ENCODE peak calls at places on chromosomes 7 and 10, in eight cellular contexts. One of them, this sample, is unnamed.

GRCh38 chr7:158073845-158074840 is 513.5 kb downstream of the PTPRN2 start:
- DNase-seq in adrenal gland: no peak
- DNase-seq in IMR-90: no peak
- DNase-seq in Panc1: no peak
- DNase-seq in choroid plexus epithelial cell: no peak
- DNase-seq in mammary epithelial cell: no peak
- DNase-seq in astrocyte: no peak
- DNase-seq in astrocyte of the spinal cord: no peak
- DNase-seq in this sample: no peak

GRCh38 chr10:35884657-35885071 is 242.6 kb upstream of the FZD8 start:
- DNase-seq in adrenal gland: no peak
- DNase-seq in IMR-90: no peak
- DNase-seq in Panc1: no peak
- DNase-seq in choroid plexus epithelial cell: no peak
- DNase-seq in mammary epithelial cell: no peak
- DNase-seq in astrocyte: no peak
- DNase-seq in astrocyte of the spinal cord: no peak
- DNase-seq in this sample: no peak

GRCh38 chr7:119664601-119665000 is 608.4 kb upstream of the KCND2 start:
- DNase-seq in adrenal gland: no peak
- DNase-seq in IMR-90: peak; percentile 70
- DNase-seq in Panc1: peak; percentile 4
- DNase-seq in choroid plexus epithelial cell: peak; percentile 87
- DNase-seq in mammary epithelial cell: peak; percentile 20
- DNase-seq in astrocyte: peak; percentile 79
- DNase-seq in astrocyte of the spinal cord: peak; percentile 77
- DNase-seq in this sample: peak; percentile 66

GRCh38 chr10:78864761-78865517 is 203.8 kb upstream of the ZMIZ1 start:
- DNase-seq in adrenal gland: no peak
- DNase-seq in IMR-90: no peak
- DNase-seq in Panc1: no peak
- DNase-seq in choroid plexus epithelial cell: no peak
- DNase-seq in mammary epithelial cell: no peak
- DNase-seq in astrocyte: no peak
- DNase-seq in astrocyte of the spinal cord: no peak
- DNase-seq in this sample: no peak

GRCh38 chr7:1725199-1725701 is 55.2 kb downstream of the ELFN1 start:
- DNase-seq in adrenal gland: no peak
- DNase-seq in IMR-90: no peak
- DNase-seq in Panc1: no peak
- DNase-seq in choroid plexus epithelial cell: peak; percentile 15
- DNase-seq in mammary epithelial cell: peak; percentile 36
- DNase-seq in astrocyte: peak; percentile 49
- DNase-seq in astrocyte of the spinal cord: peak; percentile 10
- DNase-seq in this sample: peak; percentile 34

GRCh38 chr7:130639391-130639790 is 29.2 kb downstream of the COPG2 start:
- DNase-seq in adrenal gland: no peak
- DNase-seq in IMR-90: no peak
- DNase-seq in Panc1: no peak
- DNase-seq in choroid plexus epithelial cell: no peak
- DNase-seq in mammary epithelial cell: no peak
- DNase-seq in astrocyte: no peak
- DNase-seq in astrocyte of the spinal cord: no peak
- DNase-seq in this sample: no peak

GRCh38 chr7:17460001-17460400 is 161.5 kb downstream of the AHR start:
- DNase-seq in adrenal gland: no peak
- DNase-seq in IMR-90: no peak
- DNase-seq in Panc1: no peak
- DNase-seq in choroid plexus epithelial cell: no peak
- DNase-seq in mammary epithelial cell: no peak
- DNase-seq in astrocyte: no peak
- DNase-seq in astrocyte of the spinal cord: no peak
- DNase-seq in this sample: no peak

GRCh38 chr10:12419279-12419847 is 70.0 kb downstream of the CAMK1D start:
- DNase-seq in adrenal gland: no peak
- DNase-seq in IMR-90: peak; percentile 99
- DNase-seq in Panc1: peak; percentile 70
- DNase-seq in choroid plexus epithelial cell: peak; percentile 97
- DNase-seq in mammary epithelial cell: peak; percentile 93
- DNase-seq in astrocyte: peak; percentile 100
- DNase-seq in astrocyte of the spinal cord: peak; percentile 99
- DNase-seq in this sample: peak; percentile 100

GRCh38 chr7:137844690-137845425 is 1.9 kb downstream of the DGKI start:
- DNase-seq in adrenal gland: no peak
- DNase-seq in IMR-90: no peak
- DNase-seq in Panc1: no peak
- DNase-seq in choroid plexus epithelial cell: no peak
- DNase-seq in mammary epithelial cell: no peak
- DNase-seq in astrocyte: no peak
- DNase-seq in astrocyte of the spinal cord: no peak
- DNase-seq in this sample: no peak
- TF ChIP-seq CTCF in adrenal gland: no peak
- TF ChIP-seq CTCF in IMR-90: no peak
- TF ChIP-seq CTCF in Panc1: no peak
- TF ChIP-seq CTCF in choroid plexus epithelial cell: no peak
- TF ChIP-seq CTCF in mammary epithelial cell: no peak
- TF ChIP-seq CTCF in astrocyte: no peak
- TF ChIP-seq CTCF in astrocyte of the spinal cord: no peak
- TF ChIP-seq CTCF in this sample: no peak

DNA sequence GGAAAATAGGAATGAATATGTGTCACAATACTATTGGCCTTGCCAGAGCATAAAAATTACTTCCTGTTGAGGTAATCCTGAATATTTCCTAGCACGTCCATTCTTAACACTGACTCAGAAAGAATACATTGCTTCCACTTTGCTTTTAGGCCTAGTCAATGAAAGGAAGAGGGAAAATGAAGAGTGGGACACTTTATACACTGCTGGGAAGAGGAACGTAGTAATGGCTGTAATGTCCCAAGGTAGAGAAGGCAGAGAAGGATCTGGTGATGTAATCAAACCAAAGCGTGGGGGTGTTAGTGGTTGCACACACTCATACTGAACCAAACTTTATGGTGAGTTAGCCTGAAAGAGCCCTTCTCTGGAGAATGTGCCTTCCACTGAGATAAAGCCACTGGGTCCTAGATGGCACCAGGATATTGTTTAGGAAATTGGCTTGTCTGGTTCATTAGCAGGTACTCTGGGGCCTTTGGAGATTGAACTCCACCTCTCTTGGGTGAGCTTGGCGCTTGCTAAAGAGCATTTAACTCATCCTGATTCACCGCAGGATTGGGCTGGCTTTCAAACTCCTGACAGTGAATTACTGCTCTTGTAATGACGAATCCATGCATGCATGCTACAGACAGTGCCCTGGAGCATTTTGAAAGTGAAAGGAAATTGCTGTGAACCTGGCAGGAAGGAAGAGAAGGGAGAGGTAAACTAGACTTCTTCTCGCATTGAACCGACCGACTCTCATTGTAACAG is 254.9 kb downstream of the KIAA1217 start:
- DNase-seq in adrenal gland: peak; percentile 92
- DNase-seq in IMR-90: peak; percentile 98
- DNase-seq in Panc1: peak; percentile 87
- DNase-seq in choroid plexus epithelial cell: peak; percentile 83
- DNase-seq in mammary epithelial cell: peak; percentile 97
- DNase-seq in astrocyte: peak; percentile 97
- DNase-seq in astrocyte of the spinal cord: peak; percentile 97
- DNase-seq in this sample: peak; percentile 92
- H3K4me3 ChIP-seq in adrenal gland: no peak overlapping the region
- H3K4me3 ChIP-seq in IMR-90: no peak overlapping the region
- H3K4me3 ChIP-seq in Panc1: peak overlapping the region; percentile 37
- H3K4me3 ChIP-seq in choroid plexus epithelial cell: no peak overlapping the region
- H3K4me3 ChIP-seq in mammary epithelial cell: no peak overlapping the region
- H3K4me3 ChIP-seq in astrocyte: peak overlapping the region; percentile 10
- H3K4me3 ChIP-seq in astrocyte of the spinal cord: no peak overlapping the region
- H3K4me3 ChIP-seq in this sample: no peak overlapping the region

GRCh38 chr10:124019886-124020797 is 73.3 kb downstream of the CHST15 start:
- DNase-seq in adrenal gland: no peak
- DNase-seq in IMR-90: no peak
- DNase-seq in Panc1: no peak
- DNase-seq in choroid plexus epithelial cell: no peak
- DNase-seq in mammary epithelial cell: no peak
- DNase-seq in astrocyte: no peak
- DNase-seq in astrocyte of the spinal cord: no peak
- DNase-seq in this sample: no peak
- TF ChIP-seq CTCF in adrenal gland: no peak
- TF ChIP-seq CTCF in IMR-90: no peak
- TF ChIP-seq CTCF in Panc1: no peak
- TF ChIP-seq CTCF in choroid plexus epithelial cell: no peak
- TF ChIP-seq CTCF in mammary epithelial cell: no peak
- TF ChIP-seq CTCF in astrocyte: no peak
- TF ChIP-seq CTCF in astrocyte of the spinal cord: no peak
- TF ChIP-seq CTCF in this sample: no peak

GRCh38 chr7:27154901-27155815 is 1.3 kb downstream of the HOXA7 start:
- DNase-seq in adrenal gland: peak; percentile 60
- DNase-seq in IMR-90: no peak
- DNase-seq in Panc1: no peak
- DNase-seq in choroid plexus epithelial cell: no peak
- DNase-seq in mammary epithelial cell: peak; percentile 84
- DNase-seq in astrocyte: no peak
- DNase-seq in astrocyte of the spinal cord: peak; percentile 37
- DNase-seq in this sample: no peak
- H3K4me3 ChIP-seq in adrenal gland: no peak overlapping the region
- H3K4me3 ChIP-seq in IMR-90: peak overlapping the region; percentile 69
- H3K4me3 ChIP-seq in Panc1: peak overlapping the region; percentile 40
- H3K4me3 ChIP-seq in choroid plexus epithelial cell: no peak overlapping the region
- H3K4me3 ChIP-seq in mammary epithelial cell: peak overlapping the region; percentile 60
- H3K4me3 ChIP-seq in astrocyte: no peak overlapping the region
- H3K4me3 ChIP-seq in astrocyte of the spinal cord: peak overlapping the region; percentile 55
- H3K4me3 ChIP-seq in this sample: no peak overlapping the region

DNA sequence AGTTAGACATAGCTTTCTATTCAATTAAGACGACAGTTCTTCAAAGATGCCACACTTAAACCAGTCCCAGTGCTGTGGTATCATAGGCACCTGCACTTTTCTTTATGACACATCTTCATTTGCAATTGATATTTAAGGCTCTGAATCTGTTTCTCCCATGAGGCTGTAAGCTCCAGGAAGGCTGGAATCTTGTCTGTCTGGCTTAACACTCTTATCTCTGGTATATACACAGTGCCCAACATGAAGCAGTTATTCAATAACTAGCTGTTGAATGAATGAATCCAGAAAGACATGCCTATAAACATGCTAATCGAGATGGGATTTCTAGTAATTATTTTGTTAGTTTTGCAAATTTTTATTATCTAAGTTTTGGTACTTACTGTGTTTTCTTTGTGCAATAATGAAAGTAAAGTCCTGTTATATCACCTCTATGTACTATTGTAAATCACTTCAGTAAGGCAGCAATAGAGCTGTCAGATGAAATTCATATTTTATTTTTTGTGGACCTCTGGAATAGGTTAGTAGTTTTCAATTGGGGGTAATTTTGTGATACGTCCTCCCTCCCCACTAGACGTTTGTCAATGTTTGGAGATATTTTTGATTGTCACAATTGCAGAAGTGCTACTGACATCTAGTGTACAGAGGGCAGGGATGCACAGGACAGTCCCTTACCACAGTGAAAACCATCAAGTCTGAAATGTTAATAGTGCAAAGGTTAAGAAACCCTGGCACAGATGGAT is 51.3 kb upstream of the STEAP4 start:
- DNase-seq in adrenal gland: peak; percentile 24
- DNase-seq in IMR-90: no peak
- DNase-seq in Panc1: no peak
- DNase-seq in choroid plexus epithelial cell: peak; percentile 16
- DNase-seq in mammary epithelial cell: peak; percentile 36
- DNase-seq in astrocyte: no peak
- DNase-seq in astrocyte of the spinal cord: no peak
- DNase-seq in this sample: peak; percentile 9
- TF ChIP-seq CTCF in adrenal gland: peak; percentile 41
- TF ChIP-seq CTCF in IMR-90: no peak
- TF ChIP-seq CTCF in Panc1: peak; percentile 48
- TF ChIP-seq CTCF in choroid plexus epithelial cell: peak; percentile 52
- TF ChIP-seq CTCF in mammary epithelial cell: peak; percentile 82
- TF ChIP-seq CTCF in astrocyte: peak; percentile 31
- TF ChIP-seq CTCF in astrocyte of the spinal cord: peak; percentile 48
- TF ChIP-seq CTCF in this sample: peak; percentile 41

This sample was measured in fibroblast of the aortic adventitia.